ENCODE peak calls at places on chromosomes 3 and 15, in four cellular contexts. F is HEK293T, L is endodermal cell, I is A172. G is an unnamed sample.

GRCh38 chr15:55434989-55435825 is 26.9 kb downstream of the PIERCE2 start:
- DNase-seq in L (no peak), I (peak; percentile 53), F (peak; percentile 20), G (peak; percentile 45)

GRCh38 chr3:133742351-133743091 is 3.7 kb upstream of the TF start:
- DNase-seq in L (no peak), F (no peak), I (no peak), G (no peak)

GRCh38 chr3:107239703-107240102 is 137.5 kb upstream of the CCDC54 start:
- DNase-seq in I (no peak), F (no peak), L (no peak), G (no peak)

GRCh38 chr3:15074500-15074899 is 9.4 kb upstream of the MRPS25 start:
- DNase-seq in I (no peak), F (no peak), L (no peak), G (no peak)

GRCh38 chr3:51269466-51269865 is 115.6 kb upstream of the MANF start:
- DNase-seq in L (no peak), F (no peak), I (no peak), G (no peak)

GRCh38 chr3:17982211-17982880 is 239.9 kb upstream of the TBC1D5 start:
- DNase-seq in I (no peak), L (no peak), F (no peak), G (no peak)

GRCh38 chr3:138439646-138440045 is 5.2 kb downstream of the ESYT3 start:
- DNase-seq in I (no peak), F (no peak), L (peak; percentile 30), G (no peak)

GRCh38 chr3:162111861-162112260 is 615.3 kb downstream of the OTOL1 start:
- DNase-seq in I (no peak), F (no peak), L (no peak), G (no peak)

GRCh38 chr3:126310816-126311215 is 46.4 kb downstream of the KLF15 start:
- DNase-seq in L (no peak), I (no peak), F (no peak), G (peak; percentile 5)

GRCh38 chr3:111229301-111229700 is 157.7 kb downstream of the NECTIN3 start:
- DNase-seq in F (no peak), L (no peak), I (no peak), G (no peak)

GRCh38 chr3:156770699-156771414 is 55.3 kb upstream of the LEKR1 start:
- DNase-seq in F (no peak), L (no peak), I (no peak), G (no peak)

GRCh38 chr3:73625124-73625665 is 454 bp upstream of the PDZRN3 start:
- DNase-seq in L (peak; percentile 75), I (no peak), F (peak; percentile 42), G (peak; percentile 38)

GRCh38 chr15:25685216-25685569 is 177.9 kb downstream of the ATP10A start:
- DNase-seq in L (no peak), I (no peak), F (no peak), G (no peak)

GRCh38 chr3:87120850-87121249 is 106.3 kb upstream of the CHMP2B start:
- DNase-seq in I (no peak), L (peak; percentile 49), F (no peak), G (peak; percentile 66)

G was measured in iPS-NIHi11.